ENCODE peak calls at places on chromosome 10, in four cellular contexts. V, C, L and O are unnamed samples.

GRCh38 chr10:14019983-14020668 is 310.6 kb downstream of the FRMD4A start:
- DNase-seq in C (no peak), L (no peak), V (no peak), O (no peak)

GRCh38 chr10:125411724-125412123 is 251.4 kb upstream of the CTBP2 start:
- DNase-seq in L (peak), V (no peak), C (no peak), O (no peak)

GRCh38 chr10:84896909-84897308 is 568.5 kb downstream of the CCSER2 start:
- DNase-seq in L (no peak), C (no peak), V (no peak), O (no peak)

GRCh38 chr10:78491812-78492211 is 458.1 kb downstream of the RPS24 start:
- DNase-seq in L (peak), C (no peak), V (no peak), O (no peak)

GRCh38 chr10:78700816-78701520 is 367.8 kb upstream of the ZMIZ1 start:
- DNase-seq in L (peak), V (no peak), C (no peak), O (no peak)

GRCh38 chr10:108496131-108496530 is 1331.6 kb upstream of the SORCS1 start:
- DNase-seq in V (no peak), L (peak), C (no peak), O (no peak)

GRCh38 chr10:34728361-34728760 is 86.7 kb downstream of the PARD3 start:
- DNase-seq in V (no peak), L (no peak), C (no peak), O (no peak)

GRCh38 chr10:26455567-26456315 is 17.6 kb downstream of the APBB1IP start:
- DNase-seq in V (no peak), L (peak), C (no peak), O (no peak)

GRCh38 chr10:89648074-89648473 is 3.0 kb upstream of the PANK1 start:
- DNase-seq in C (no peak), L (no peak), V (no peak), O (no peak)

GRCh38 chr10:24849051-24849450 is 103.4 kb downstream of the PRTFDC1 start:
- DNase-seq in V (no peak), L (no peak), C (no peak), O (no peak)

GRCh38 chr10:130750441-130750840 is 561.1 kb downstream of the TCERG1L start:
- DNase-seq in C (no peak), V (no peak), L (no peak), O (no peak)

GRCh38 chr10:24303522-24304310 is 94.8 kb downstream of the KIAA1217 start:
- DNase-seq in V (no peak), C (no peak), L (peak), O (no peak)

GRCh38 chr10:125123363-125124113 is 36.8 kb downstream of the CTBP2 start:
- DNase-seq in C (no peak), L (peak), V (no peak), O (no peak)

GRCh38 chr10:9302142-9302746 is 1247.8 kb downstream of the GATA3 start:
- DNase-seq in L (peak), V (no peak), C (no peak), O (no peak)

GRCh38 chr10:68598978-68599753 is 39.0 kb downstream of the TET1 start:
- DNase-seq in C (no peak), L (peak), V (peak), O (no peak)

GRCh38 chr10:9188022-9188810 is 1133.7 kb downstream of the GATA3 start:
- DNase-seq in C (no peak), V (no peak), L (peak), O (no peak)

GRCh38 chr10:62244785-62245595 is 23.7 kb downstream of the RTKN2 start:
- DNase-seq in C (peak), V (no peak), L (peak), O (peak)

GRCh38 chr10:95201736-95202135 is 7.7 kb downstream of the ACSM6 start:
- DNase-seq in C (no peak), V (no peak), L (peak), O (no peak)

GRCh38 chr10:16732376-16732775 is 84.8 kb downstream of the RSU1 start:
- DNase-seq in L (peak), C (no peak), V (no peak), O (no peak)

GRCh38 chr10:85544956-85545355 is 821.6 kb downstream of the GRID1 start:
- DNase-seq in L (no peak), V (no peak), C (no peak), O (no peak)

GRCh38 chr10:34575882-34576281 is 239.2 kb downstream of the PARD3 start:
- DNase-seq in L (peak), V (no peak), C (no peak), O (no peak)

GRCh38 chr10:102611514-102612095 is 32.7 kb upstream of the TRIM8 start:
- DNase-seq in L (peak), C (no peak), V (no peak), O (no peak)

GRCh38 chr10:29479081-29479917 is 155.5 kb downstream of the SVIL start:
- DNase-seq in L (no peak), C (no peak), V (no peak), O (no peak)

GRCh38 chr10:74114041-74114448 is 36.6 kb downstream of the AP3M1 start:
- DNase-seq in C (no peak), V (no peak), L (peak), O (no peak)

GRCh38 chr10:95467162-95467599 is 94.0 kb downstream of the SORBS1 start:
- DNase-seq in L (peak), V (peak), C (no peak), O (no peak)

GRCh38 chr10:31912898-31913847 is 15.5 kb downstream of the ARHGAP12 start:
- DNase-seq in V (no peak), C (no peak), L (peak), O (no peak)

GRCh38 chr10:106438386-106438785 is 726.1 kb downstream of the SORCS1 start:
- DNase-seq in C (no peak), V (no peak), L (no peak), O (no peak)

GRCh38 chr10:104472957-104473745 is 119.5 kb downstream of the CFAP58 start:
- DNase-seq in V (no peak), C (no peak), L (peak), O (no peak)

GRCh38 chr10:25017247-25017590 is 807 bp downstream of the THNSL1 start:
- DNase-seq in C (no peak), L (peak), V (no peak), O (no peak)

GRCh38 chr10:56605043-56605442 is 244.0 kb upstream of the ZWINT start:
- DNase-seq in L (no peak), V (peak), C (no peak), O (no peak)

GRCh38 chr10:56370217-56371113 is 9.4 kb upstream of the ZWINT start:
- DNase-seq in V (no peak), L (no peak), C (no peak), O (no peak)

GRCh38 chr10:13327516-13327915 is 20.6 kb downstream of the SEPHS1 start:
- DNase-seq in C (no peak), V (no peak), L (no peak), O (no peak)

GRCh38 chr10:26215534-26215922 is 1.0 kb upstream of the GAD2 start:
- DNase-seq in L (no peak), V (no peak), C (no peak), O (no peak)

GRCh38 chr10:4470231-4470840 is 355.7 kb upstream of the AKR1E2 start:
- DNase-seq in C (no peak), V (no peak), L (peak), O (no peak)